ENCODE peak calls at places on chromosomes 3 and 15, in seven cellular contexts. X is GM12892, G is K562, E is H1, U is GM12878, M is HepG2, T is SK-N-SH. J is an unnamed sample.

GRCh38 chr3:159635047-159635641 is 353.5 kb upstream of the IL12A start:
- DNase-seq in G (no peak), M (no peak), E (no peak), U (no peak), T (no peak), X (no peak), J (no peak)

GRCh38 chr15:55742927-55743614 is at the start of gene PRTG:
- DNase-seq in G (peak), E (peak), M (peak), X (peak), T (peak), U (no peak), J (peak)

GRCh38 chr3:20280257-20280656 is 94.3 kb upstream of the SGO1 start:
- DNase-seq in T (no peak), X (no peak), E (no peak), M (no peak), U (no peak), G (no peak), J (no peak)

GRCh38 chr15:96888764-96889163 is 558.3 kb downstream of the NR2F2 start:
- DNase-seq in M (no peak), X (no peak), G (no peak), U (no peak), E (no peak), T (no peak), J (no peak)

GRCh38 chr3:188036375-188036985 is 117.5 kb upstream of the LPP start:
- DNase-seq in G (no peak), T (no peak), E (no peak), X (no peak), M (peak), U (no peak), J (no peak)

GRCh38 chr3:73143821-73144237 is 82.4 kb downstream of the EBLN2 start:
- DNase-seq in G (peak), X (no peak), U (no peak), T (no peak), E (no peak), M (no peak), J (no peak)

GRCh38 chr3:72756900-72757299 is 91.3 kb downstream of the SHQ1 start:
- DNase-seq in G (no peak), X (peak), M (no peak), U (peak), T (no peak), E (no peak), J (peak)

GRCh38 chr15:45847645-45848044 is 212.8 kb downstream of the SQOR start:
- DNase-seq in U (no peak), X (no peak), E (no peak), M (no peak), T (no peak), G (no peak), J (no peak)

GRCh38 chr15:50519740-50520425 is 26.6 kb downstream of the USP50 start:
- DNase-seq in E (no peak), G (no peak), X (no peak), M (no peak), U (no peak), T (no peak), J (no peak)

GRCh38 chr3:127473244-127474024 is 117.1 kb downstream of the TPRA1 start:
- DNase-seq in X (peak), E (peak), G (peak), T (peak), M (peak), U (no peak), J (peak)

GRCh38 chr15:63677778-63678177 is 80.6 kb downstream of the FBXL22 start:
- DNase-seq in T (no peak), X (no peak), G (no peak), M (peak), E (no peak), U (no peak), J (no peak)

GRCh38 chr3:115239717-115240116 is 92.6 kb upstream of the ZBTB20 start:
- DNase-seq in G (peak), X (no peak), T (peak), U (no peak), M (peak), E (no peak), J (no peak)

GRCh38 chr15:38768970-38769369 is 204.4 kb upstream of the RASGRP1 start:
- DNase-seq in X (no peak), M (no peak), U (no peak), E (peak), G (no peak), T (no peak), J (no peak)

GRCh38 chr15:63391669-63392354 is 10.2 kb upstream of the CA12 start:
- DNase-seq in X (no peak), G (peak), M (no peak), E (no peak), T (no peak), U (no peak), J (no peak)

GRCh38 chr3:70249509-70250160 is 62.8 kb downstream of the MDFIC2 start:
- DNase-seq in U (no peak), X (no peak), M (no peak), G (no peak), E (no peak), T (no peak), J (no peak)

GRCh38 chr3:183515968-183516851 is 39.3 kb downstream of the KLHL6 start:
- DNase-seq in E (no peak), T (no peak), U (peak), X (no peak), M (no peak), G (no peak), J (no peak)

GRCh38 chr3:123799544-123800351 is 84.4 kb downstream of the MYLK start:
- DNase-seq in X (no peak), T (no peak), M (peak), E (no peak), G (no peak), U (no peak), J (no peak)

GRCh38 chr3:56894912-56895431 is 93.2 kb upstream of the ARHGEF3 start:
- DNase-seq in G (no peak), M (no peak), X (no peak), E (no peak), T (no peak), U (no peak), J (peak)

GRCh38 chr3:170500995-170501394 is 82.3 kb downstream of the CLDN11 start:
- DNase-seq in M (no peak), U (no peak), G (no peak), E (no peak), T (no peak), X (no peak), J (no peak)

GRCh38 chr3:141104151-141104741 is 53.1 kb downstream of the SPSB4 start:
- DNase-seq in E (no peak), T (no peak), M (no peak), U (no peak), X (no peak), G (no peak), J (no peak)

GRCh38 chr15:26691249-26691648 is 81.6 kb downstream of the GABRB3 start:
- DNase-seq in E (no peak), M (no peak), U (no peak), X (no peak), T (no peak), G (no peak), J (no peak)

GRCh38 chr15:78308422-78309021 is 9.1 kb upstream of the SKIC8 start:
- DNase-seq in E (peak), X (peak), T (peak), U (no peak), G (peak), M (peak), J (peak)

GRCh38 chr3:22542311-22542710 is 660.8 kb upstream of the UBE2E2 start:
- DNase-seq in T (no peak), X (no peak), U (no peak), G (no peak), M (no peak), E (no peak), J (no peak)

GRCh38 chr15:60362318-60363023 is 35.3 kb downstream of the ANXA2 start:
- DNase-seq in E (no peak), G (no peak), U (no peak), M (peak), T (no peak), X (no peak), J (no peak)

GRCh38 chr3:53361849-53362248 is 14.5 kb upstream of the DCP1A start:
- DNase-seq in M (no peak), G (no peak), T (no peak), X (no peak), U (no peak), E (peak), J (no peak)

GRCh38 chr15:59741274-59741906 is 52.3 kb upstream of the BNIP2 start:
- DNase-seq in X (no peak), M (peak), U (no peak), G (no peak), E (no peak), T (peak), J (no peak)

GRCh38 chr3:43691120-43692002 is 623 bp downstream of the ABHD5 start:
- DNase-seq in G (peak), X (peak), T (peak), M (peak), U (no peak), E (peak), J (peak)

GRCh38 chr3:128808672-128809071 is 70.7 kb upstream of the ACAD9 start:
- DNase-seq in G (no peak), M (no peak), X (no peak), U (no peak), E (no peak), T (no peak), J (no peak)

GRCh38 chr3:169218314-169218983 is 445.1 kb downstream of the MECOM start:
- DNase-seq in M (peak), E (peak), X (no peak), U (no peak), T (peak), G (no peak), J (no peak)

GRCh38 chr15:39918688-39919385 is 1.2 kb downstream of the GPR176 start:
- DNase-seq in E (no peak), U (no peak), G (no peak), T (no peak), M (no peak), X (no peak), J (no peak)

GRCh38 chr15:90986790-90987507 is 7.4 kb downstream of the PRC1 start:
- DNase-seq in M (no peak), E (no peak), G (no peak), U (no peak), X (peak), T (no peak), J (no peak)

GRCh38 chr3:42527368-42527917 is 25.0 kb downstream of the VIPR1 start:
- DNase-seq in T (no peak), M (no peak), U (no peak), E (no peak), X (no peak), G (no peak), J (no peak)
- TF ChIP-seq POLR2AphosphoS5 in T (no peak), M (no peak), U (no peak), E (no peak), X (no peak), G (no peak), J (no peak)

GRCh38 chr3:161349529-161350278 is 21.6 kb downstream of the SPTSSB start:
- DNase-seq in U (no peak), E (no peak), X (no peak), M (peak), G (no peak), T (no peak), J (no peak)
- TF ChIP-seq TAF1 in U (no peak), E (no peak), X (no peak), M (no peak), G (no peak), T (no peak), J (no peak)

GRCh38 chr3:13011369-13012227 is 61.6 kb downstream of the IQSEC1 start:
- DNase-seq in X (peak), U (peak), T (no peak), M (peak), G (no peak), E (no peak), J (peak)
- TF ChIP-seq POLR2AphosphoS5 in X (peak), U (peak), T (no peak), M (no peak), G (no peak), E (no peak), J (no peak)

GRCh38 chr3:13235897-13236296 is 162.7 kb upstream of the IQSEC1 start:
- DNase-seq in G (no peak), X (no peak), M (peak), T (peak), U (no peak), E (no peak), J (no peak)
- TF ChIP-seq TAF1 in G (no peak), X (no peak), M (no peak), T (no peak), U (no peak), E (no peak), J (no peak)

J was measured in GM12891.